ENCODE peak calls at places on chromosomes 12 and 14, in ten cellular contexts. E is esophagus squamous epithelium, V is breast epithelium, Q is pancreas, W is stomach, Y is cardiac muscle cell, C is neural progenitor cell, D is brain microvascular endothelial cell, M is tibial artery, B is psoas muscle. A is an unnamed sample. For H3K27me3, the result is how much of the 10 kb centered on the place peaks cover.

GRCh38 chr14:92487513-92488133 is 26.0 kb upstream of the RIN3 start:
- DNase-seq in C (no peak), D (no peak), W (no peak), Y (no peak), M (no peak), V (no peak), B (no peak), E (no peak), Q (no peak), A (no peak)

GRCh38 chr14:101986953-101987352 is 22.6 kb downstream of the DYNC1H1 start:
- DNase-seq in Y (no peak), C (no peak), Q (no peak), V (no peak), B (no peak), E (no peak), W (no peak), M (no peak), D (no peak), A (no peak)

GRCh38 chr12:113183030-113183589 is 2.2 kb downstream of the DDX54 start:
- DNase-seq in M (no peak), V (no peak), D (no peak), B (no peak), E (no peak), C (no peak), W (no peak), Q (no peak), Y (no peak), A (no peak)

GRCh38 chr14:93103392-93104080 is 12.2 kb downstream of the ITPK1 start:
- DNase-seq in W (peak), Q (no peak), D (no peak), B (peak), C (no peak), E (no peak), Y (no peak), V (no peak), M (no peak), A (no peak)

GRCh38 chr12:20493924-20494323 is 125.6 kb downstream of the PDE3A start:
- DNase-seq in B (no peak), D (no peak), M (no peak), Y (no peak), W (no peak), C (no peak), E (no peak), Q (no peak), V (no peak), A (no peak)

GRCh38 chr12:89874146-89874545 is 165.5 kb upstream of the ATP2B1 start:
- DNase-seq in Y (no peak), V (no peak), Q (no peak), C (peak), D (no peak), E (no peak), W (no peak), B (no peak), M (no peak), A (no peak)

GRCh38 chr14:53306267-53306721 is 153.2 kb upstream of the DDHD1 start:
- DNase-seq in D (peak), Q (peak), B (peak), W (peak), V (no peak), E (no peak), M (peak), Y (peak), C (peak), A (no peak)

GRCh38 chr12:114407566-114408411 is 1.8 kb upstream of the TBX5 start:
- DNase-seq in D (no peak), Y (no peak), B (no peak), W (no peak), M (no peak), E (no peak), C (no peak), Q (no peak), V (no peak), A (peak)

GRCh38 chr14:78259831-78260230 is 89.7 kb downstream of the NRXN3 start:
- DNase-seq in D (no peak), E (no peak), M (no peak), Y (no peak), B (no peak), W (no peak), Q (no peak), V (no peak), C (no peak), A (no peak)

GRCh38 chr14:105283028-105283427 is 17.8 kb downstream of the BRF1 start:
- DNase-seq in C (peak), V (no peak), W (no peak), Q (no peak), M (no peak), B (no peak), D (no peak), E (no peak), Y (no peak), A (no peak)

GRCh38 chr12:57236224-57236924 is 6.9 kb downstream of the SHMT2 start:
- DNase-seq in C (peak), B (peak), V (no peak), E (no peak), D (no peak), Q (no peak), Y (no peak), M (no peak), W (no peak), A (no peak)

GRCh38 chr12:108833757-108834472 is 23.5 kb downstream of the SSH1 start:
- DNase-seq in E (no peak), D (peak), Y (no peak), M (no peak), B (peak), W (no peak), V (no peak), Q (no peak), C (no peak), A (peak)

GRCh38 chr14:99037777-99038176 is 234.2 kb downstream of the BCL11B start:
- DNase-seq in D (no peak), Y (no peak), C (peak), Q (no peak), V (no peak), B (no peak), W (peak), M (no peak), E (no peak), A (no peak)

GRCh38 chr12:2692156-2692555 is 102.6 kb upstream of the FKBP4 start:
- DNase-seq in Q (no peak), C (no peak), E (no peak), B (no peak), V (no peak), D (no peak), Y (no peak), W (no peak), M (no peak), A (no peak)

GRCh38 chr12:122867701-122868461 is 28.0 kb downstream of the VPS37B start:
- DNase-seq in B (peak), V (peak), C (peak), M (peak), W (peak), E (no peak), D (no peak), Q (peak), Y (no peak), A (no peak)

GRCh38 chr12:98955284-98955683 is 310.2 kb downstream of the APAF1 start:
- DNase-seq in M (no peak), C (peak), D (peak), Y (peak), W (no peak), E (no peak), B (no peak), Q (no peak), V (no peak), A (no peak)

GRCh38 chr14:98103705-98104104 is 1168.3 kb downstream of the BCL11B start:
- DNase-seq in E (no peak), D (no peak), B (no peak), C (no peak), Q (no peak), V (no peak), M (no peak), W (no peak), Y (no peak), A (no peak)

GRCh38 chr14:101442451-101442850 is 118.8 kb upstream of the DIO3 start:
- DNase-seq in W (no peak), B (no peak), V (no peak), Y (no peak), D (no peak), C (no peak), M (no peak), Q (no peak), E (no peak), A (no peak)

GRCh38 chr12:104064031-104064841 is at the start of gene HCFC2:
- DNase-seq in B (peak), Q (peak), C (peak), M (peak), E (peak), V (peak), D (peak), W (peak), Y (peak), A (peak)

GRCh38 chr12:76688627-76689026 is 75.3 kb upstream of the ZDHHC17 start:
- DNase-seq in Y (no peak), M (no peak), C (no peak), V (no peak), W (no peak), D (no peak), B (no peak), Q (no peak), E (no peak), A (no peak)

GRCh38 chr12:27651201-27651600 is 45.0 kb upstream of the REP15 start:
- DNase-seq in V (no peak), Y (no peak), E (no peak), W (no peak), M (no peak), C (no peak), Q (no peak), D (no peak), B (no peak), A (no peak)

GRCh38 chr12:68237068-68237467 is 11.5 kb upstream of the IL26 start:
- DNase-seq in W (no peak), M (no peak), V (no peak), Q (no peak), Y (no peak), E (no peak), C (no peak), B (no peak), D (no peak), A (no peak)

GRCh38 chr14:54902143-54902520 is 494 bp downstream of the GCH1 start:
- DNase-seq in W (peak), E (peak), Y (peak), M (peak), B (peak), D (peak), C (peak), Q (peak), V (peak), A (no peak)

GRCh38 chr12:10562306-10562933 is 51.0 kb downstream of the MAGOHB start:
- DNase-seq in C (peak), V (no peak), Y (peak), D (peak), Q (no peak), B (no peak), M (no peak), W (no peak), E (no peak), A (no peak)

GRCh38 chr12:56267443-56268071 is 815 bp downstream of the COQ10A start:
- DNase-seq in W (no peak), C (peak), V (no peak), Y (peak), E (no peak), M (no peak), B (peak), D (no peak), Q (peak), A (no peak)

GRCh38 chr14:103257211-103257962 is 76.7 kb upstream of the EIF5 start:
- DNase-seq in M (no peak), W (no peak), Q (no peak), D (peak), E (no peak), Y (no peak), B (no peak), V (no peak), C (no peak), A (no peak)

GRCh38 chr12:13093850-13094225 is 9.6 kb downstream of the GSG1 start:
- DNase-seq in V (no peak), Y (no peak), C (no peak), D (no peak), B (no peak), Q (no peak), M (no peak), E (no peak), W (no peak), A (no peak)

GRCh38 chr12:108711486-108712163 is 19.7 kb downstream of the CORO1C start:
- DNase-seq in Q (no peak), W (no peak), B (no peak), Y (no peak), D (no peak), V (no peak), E (no peak), M (no peak), C (no peak), A (no peak)

GRCh38 chr14:96852823-96853422 is 55.7 kb downstream of the VRK1 start:
- DNase-seq in Q (no peak), B (no peak), V (no peak), W (no peak), M (no peak), Y (peak), C (peak), E (no peak), D (peak), A (peak)

GRCh38 chr12:50174971-50175715 is 8.0 kb upstream of the CERS5 start:
- DNase-seq in V (no peak), W (no peak), C (peak), Y (peak), B (no peak), E (no peak), M (no peak), D (no peak), Q (no peak), A (no peak)

GRCh38 chr12:47216150-47216677 is 136.5 kb upstream of the AMIGO2 start:
- DNase-seq in E (no peak), Q (no peak), V (no peak), Y (no peak), B (no peak), M (no peak), W (no peak), D (no peak), C (no peak), A (no peak)

GRCh38 chr12:122571821-122572220 is 44.8 kb downstream of the KNTC1 start:
- DNase-seq in Q (no peak), D (no peak), M (no peak), W (no peak), V (no peak), E (no peak), Y (no peak), C (no peak), B (no peak), A (no peak)

GRCh38 chr14:93956514-93957332 is 19.6 kb downstream of the ASB2 start:
- DNase-seq in V (no peak), W (no peak), E (no peak), Q (no peak), D (no peak), C (no peak), B (peak), M (no peak), Y (peak), A (no peak)

GRCh38 chr12:47891356-47891755 is 13.4 kb downstream of the VDR start:
- DNase-seq in C (no peak), M (no peak), Q (no peak), B (no peak), V (no peak), E (no peak), Y (no peak), W (no peak), D (no peak), A (no peak)

GRCh38 chr12:263574-263973 is 938 bp upstream of the SLC6A13 start:
- DNase-seq in Q (no peak), W (no peak), D (peak), B (no peak), V (no peak), Y (no peak), E (no peak), M (no peak), C (no peak), A (no peak)

GRCh38 chr14:102249041-102249440 is 55.9 kb downstream of the MOK start:
- DNase-seq in Q (no peak), M (no peak), W (no peak), D (peak), B (no peak), C (no peak), E (no peak), V (no peak), Y (no peak), A (no peak)

GRCh38 chr12:15273896-15274295 is 48.4 kb upstream of the PTPRO start:
- DNase-seq in W (no peak), C (no peak), D (no peak), Y (no peak), M (no peak), B (no peak), E (no peak), Q (no peak), V (no peak), A (no peak)

DNA sequence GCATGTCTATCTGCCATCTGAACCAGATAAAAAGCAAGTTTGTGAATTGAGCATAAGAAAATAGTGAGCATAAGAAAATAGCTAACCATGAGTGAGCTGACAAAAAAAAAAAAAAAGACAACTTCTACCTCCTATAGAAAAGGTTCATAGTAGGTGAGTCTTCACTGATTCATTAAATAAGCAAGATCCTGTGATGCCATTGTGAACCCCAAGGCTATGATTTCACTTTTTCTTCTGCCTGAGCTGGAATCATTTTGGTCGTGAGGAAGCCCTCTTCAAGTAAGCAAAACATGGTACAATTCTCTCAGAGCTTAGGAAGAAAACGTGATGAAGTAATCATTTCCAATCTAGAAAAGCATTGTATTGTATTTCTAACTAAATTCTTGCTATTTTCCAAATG is 1.2 kb downstream of the PIK3C2G start:
- DNase-seq in Q (no peak), Y (no peak), E (no peak), B (no peak), M (no peak), W (no peak), V (no peak), D (no peak), C (no peak), A (no peak)
- H3K27me3 ChIP-seq in Q (under half), Y (under half), E (under half), B (under half), M (under half), W (under half), V (under half), D (under half), C (under half), A (under half)

DNA sequence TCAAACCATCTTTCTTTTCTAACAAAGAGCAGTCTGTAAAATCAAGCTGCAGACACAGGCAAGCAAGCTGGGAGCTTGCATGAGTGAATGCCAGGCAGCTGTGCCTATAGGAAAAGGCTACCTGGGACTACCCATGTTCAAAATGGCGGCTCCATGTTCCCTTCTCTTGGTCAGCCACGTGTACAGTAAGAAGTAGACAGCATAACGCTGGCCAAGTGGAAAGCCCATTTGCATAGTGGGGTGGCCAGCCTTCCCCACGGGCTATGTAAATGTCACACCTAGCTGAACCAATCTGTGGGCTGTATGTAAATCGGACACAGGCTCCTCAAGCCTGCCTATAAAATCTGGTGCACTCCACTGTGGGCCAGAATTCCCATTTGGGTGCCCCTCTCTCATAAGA is 117.1 kb downstream of the SYT10 start:
- DNase-seq in W (no peak), Q (no peak), V (no peak), B (no peak), Y (no peak), M (no peak), D (no peak), C (peak), E (no peak), A (no peak)
- TF ChIP-seq CTCF in W (no peak), Q (no peak), V (no peak), B (no peak), Y (no peak), M (no peak), D (no peak), C (no peak), E (no peak), A (no peak)

DNA sequence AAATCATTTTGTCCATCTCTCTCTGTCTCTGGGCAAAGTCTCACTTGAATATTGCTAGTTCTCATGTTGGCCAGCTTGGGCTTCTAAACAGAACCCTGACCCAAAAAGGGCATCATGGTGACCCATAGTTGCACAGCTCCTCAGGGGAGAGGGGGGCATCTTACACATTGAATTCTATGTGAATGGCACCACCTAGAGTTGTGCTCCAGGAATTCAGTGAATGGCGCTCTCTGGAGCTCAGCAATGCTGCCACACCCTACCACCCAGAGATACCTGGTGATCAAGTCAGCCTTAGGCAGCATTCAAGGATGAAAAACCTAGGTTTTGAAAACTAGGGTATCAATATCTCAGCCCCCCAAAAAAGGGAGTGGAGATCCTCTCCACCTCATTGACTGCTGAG is 50.6 kb downstream of the SMUG1 start:
- DNase-seq in Q (no peak), W (no peak), M (no peak), C (no peak), V (no peak), E (no peak), D (no peak), B (no peak), Y (no peak), A (no peak)
- H3K27me3 ChIP-seq in Q (under half), W (under half), M (under half), C (half or more), V (under half), E (under half), D (under half), B (under half), Y (half or more), A (under half)

GRCh38 chr12:69739287-69740191 is 879 bp downstream of the RAB3IP start:
- DNase-seq in C (peak), E (no peak), Q (peak), Y (peak), V (peak), M (peak), W (peak), D (peak), B (peak), A (no peak)

GRCh38 chr12:69733638-69734037 is 5.0 kb upstream of the RAB3IP start:
- DNase-seq in W (no peak), B (no peak), D (no peak), Q (no peak), C (no peak), Y (no peak), M (no peak), V (no peak), E (no peak), A (no peak)

GRCh38 chr12:69744109-69744508 is 5.4 kb downstream of the RAB3IP start:
- DNase-seq in M (no peak), D (no peak), V (no peak), Q (no peak), E (no peak), Y (no peak), B (no peak), C (no peak), W (no peak), A (no peak)

DNA sequence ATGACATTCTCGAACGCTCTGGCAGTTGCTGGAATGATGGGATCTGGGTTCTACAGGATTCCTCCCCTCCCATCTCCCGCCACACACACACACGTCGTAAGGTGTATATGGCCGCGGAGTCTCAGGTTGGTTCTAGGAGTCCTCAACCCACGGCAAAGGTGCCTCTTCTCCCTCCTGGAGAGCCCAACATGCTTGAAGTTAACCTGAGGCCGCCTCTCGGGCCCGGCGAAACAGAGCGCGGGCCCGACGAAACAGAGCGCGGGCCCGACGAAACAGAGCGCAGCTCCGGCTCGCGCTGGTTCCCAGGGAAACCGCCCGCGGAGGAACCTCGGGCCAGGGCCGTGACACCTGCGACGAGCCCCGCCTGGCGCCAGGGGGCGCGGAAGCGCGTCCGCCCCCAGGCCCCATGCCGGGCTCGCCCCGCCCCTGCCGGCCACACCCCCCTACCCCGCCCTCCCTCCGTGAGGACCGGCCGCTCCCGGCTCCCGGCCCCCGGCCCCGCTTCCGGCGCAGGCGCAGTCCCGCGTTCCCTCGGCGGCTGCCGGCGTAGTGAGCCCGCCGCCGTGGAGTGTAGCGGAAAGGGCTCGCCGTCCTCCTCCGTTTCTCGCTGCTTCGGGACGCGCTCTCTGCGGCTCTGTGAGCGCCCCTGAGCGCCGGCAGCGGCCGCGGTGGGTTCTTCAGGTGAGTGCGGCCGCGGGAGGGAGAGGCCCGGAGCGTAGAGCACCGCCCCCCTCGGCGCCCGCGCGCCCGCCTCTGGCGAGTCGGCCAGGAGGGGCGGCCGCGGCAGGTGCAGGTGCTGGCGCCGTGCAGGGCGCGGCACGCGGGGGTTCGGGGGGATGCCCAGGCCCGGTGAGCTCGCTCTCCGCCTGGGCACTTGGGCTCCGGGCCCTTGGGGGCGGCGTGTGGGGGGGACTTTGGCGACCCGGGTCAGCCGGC is at the start of gene RAB3IP:
- DNase-seq in W (peak), D (peak), E (peak), C (peak), Q (peak), M (peak), V (peak), Y (peak), B (peak), A (peak)
- TF ChIP-seq CTCF in W (no peak), D (peak), E (peak), C (peak), Q (peak), M (peak), V (no peak), Y (peak), B (peak), A (peak)

GRCh38 chr12:52699960-52700359 is 3.4 kb downstream of the KRT77 start:
- DNase-seq in E (no peak), D (no peak), V (no peak), Q (no peak), Y (no peak), B (no peak), W (no peak), C (no peak), M (no peak), A (no peak)
- H3K27me3 ChIP-seq in E (under half), D (under half), V (under half), Q (under half), Y (under half), B (under half), W (half or more), C (under half), M (half or more), A (under half)

A was measured in BJ.